ENCODE peak calls at places on chromosomes 13 and 19, in four cellular contexts. J, A, Z and L are unnamed samples.

GRCh38 chr13:108915095-108915633 is 285.8 kb downstream of the MYO16 start:
- DNase-seq in J (peak; percentile 77), A (no peak), Z (no peak), L (peak; percentile 56)

GRCh38 chr13:108915634-108916497 is 286.5 kb downstream of the MYO16 start:
- DNase-seq in J (peak; percentile 97), A (peak; percentile 75), Z (peak; percentile 81), L (peak; percentile 88)

GRCh38 chr13:20901668-20902437 is 693 bp downstream of the XPO4 start:
- DNase-seq in Z (peak; percentile 57), A (peak; percentile 40), J (peak; percentile 40), L (no peak)

GRCh38 chr19:709965-710714 is 1.4 kb downstream of the PALM start:
- DNase-seq in Z (no peak), J (no peak), A (peak; percentile 58), L (no peak)

GRCh38 chr13:44221657-44222056 is 152.0 kb upstream of the SERP2 start:
- DNase-seq in J (no peak), A (no peak), Z (no peak), L (no peak)

GRCh38 chr19:49983645-49984229 is 22.8 kb upstream of the SIGLEC11 start:
- DNase-seq in Z (peak; percentile 68), A (peak; percentile 34), J (peak; percentile 38), L (peak; percentile 52)

GRCh38 chr19:55212447-55212846 is 3.1 kb upstream of the PTPRH start:
- DNase-seq in A (no peak), Z (peak; percentile 67), J (peak; percentile 26), L (no peak)

GRCh38 chr13:48976677-48977625 is 1.2 kb downstream of the FNDC3A start:
- DNase-seq in J (peak; percentile 70), Z (peak; percentile 85), A (no peak), L (peak; percentile 38)

GRCh38 chr13:43159007-43159406 is 135.6 kb downstream of the DNAJC15 start:
- DNase-seq in A (no peak), J (peak; percentile 30), Z (no peak), L (no peak)

GRCh38 chr19:8174706-8175105 is 25.3 kb upstream of the FBN3 start:
- DNase-seq in J (no peak), A (no peak), Z (no peak), L (no peak)

GRCh38 chr19:12159773-12160414 is 3.0 kb upstream of the ZNF136 start:
- DNase-seq in A (no peak), J (no peak), Z (no peak), L (no peak)

GRCh38 chr19:4987692-4988370 is 18.9 kb downstream of the KDM4B start:
- DNase-seq in A (no peak), J (no peak), Z (no peak), L (no peak)

GRCh38 chr13:89407357-89407756 is 1736.2 kb downstream of the SLITRK5 start:
- DNase-seq in J (no peak), Z (no peak), A (no peak), L (no peak)

GRCh38 chr13:36776175-36776574 is 42.8 kb upstream of the RFXAP start:
- DNase-seq in Z (no peak), J (no peak), A (no peak), L (no peak)

GRCh38 chr19:52936151-52936957 is 13.1 kb upstream of the ZNF888 start:
- DNase-seq in Z (peak; percentile 63), A (no peak), J (peak; percentile 22), L (no peak)

GRCh38 chr13:64639206-64639605 is 2590.9 kb downstream of the PCDH9 start:
- DNase-seq in J (no peak), Z (no peak), A (no peak), L (no peak)

GRCh38 chr19:48696353-48697010 is 711 bp downstream of the FUT2 start:
- DNase-seq in J (no peak), A (no peak), Z (peak; percentile 41), L (no peak)

GRCh38 chr19:40348961-40349507 is 539 bp downstream of the PLD3 start:
- DNase-seq in J (peak; percentile 55), Z (no peak), A (no peak), L (no peak)

GRCh38 chr13:50161052-50161451 is 145.8 kb downstream of the KCNRG start:
- DNase-seq in Z (no peak), J (no peak), A (no peak), L (no peak)

GRCh38 chr13:57627663-57628062 is 3.9 kb upstream of the PCDH17 start:
- DNase-seq in A (no peak), J (peak; percentile 51), Z (no peak), L (no peak)

GRCh38 chr13:26420282-26420960 is 137.1 kb upstream of the WASF3 start:
- DNase-seq in J (no peak), Z (no peak), A (no peak), L (no peak)

DNA sequence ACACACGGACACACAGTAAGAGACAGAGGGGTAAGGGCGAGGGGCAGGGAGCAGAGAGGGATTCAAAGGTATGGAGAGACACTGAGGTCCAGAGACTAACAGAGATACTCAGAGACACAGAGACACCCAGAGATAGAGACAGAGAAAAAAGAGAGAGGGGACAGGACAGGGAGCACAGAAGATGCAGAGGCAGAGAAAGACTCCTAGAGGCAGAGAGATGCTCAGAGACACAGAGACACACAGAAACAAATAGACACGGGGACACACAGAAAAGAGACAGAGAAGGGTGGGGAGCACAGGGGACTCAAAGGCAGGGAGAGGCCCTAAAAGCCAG is 39.8 kb downstream of the DEDD2 start:
- DNase-seq in A (no peak), J (no peak), Z (no peak), L (no peak)
- H3K4me3 ChIP-seq in A (no peak overlapping the region), J (no peak overlapping the region), Z (no peak overlapping the region), L (no peak overlapping the region)

GRCh38 chr19:29841209-29841558 is 29.4 kb downstream of the CCNE1 start:
- DNase-seq in J (no peak), Z (no peak), A (no peak), L (no peak)

GRCh38 chr19:29842471-29843179 is 30.8 kb downstream of the CCNE1 start:
- DNase-seq in A (no peak), Z (no peak), J (no peak), L (no peak)

GRCh38 chr19:29841559-29842367 is 30.0 kb downstream of the CCNE1 start:
- DNase-seq in Z (no peak), J (peak; percentile 19), A (no peak), L (no peak)

GRCh38 chr19:29844891-29845575 is 33.2 kb downstream of the CCNE1 start:
- DNase-seq in A (peak; percentile 92), J (peak; percentile 88), Z (peak; percentile 97), L (peak; percentile 85)

DNA sequence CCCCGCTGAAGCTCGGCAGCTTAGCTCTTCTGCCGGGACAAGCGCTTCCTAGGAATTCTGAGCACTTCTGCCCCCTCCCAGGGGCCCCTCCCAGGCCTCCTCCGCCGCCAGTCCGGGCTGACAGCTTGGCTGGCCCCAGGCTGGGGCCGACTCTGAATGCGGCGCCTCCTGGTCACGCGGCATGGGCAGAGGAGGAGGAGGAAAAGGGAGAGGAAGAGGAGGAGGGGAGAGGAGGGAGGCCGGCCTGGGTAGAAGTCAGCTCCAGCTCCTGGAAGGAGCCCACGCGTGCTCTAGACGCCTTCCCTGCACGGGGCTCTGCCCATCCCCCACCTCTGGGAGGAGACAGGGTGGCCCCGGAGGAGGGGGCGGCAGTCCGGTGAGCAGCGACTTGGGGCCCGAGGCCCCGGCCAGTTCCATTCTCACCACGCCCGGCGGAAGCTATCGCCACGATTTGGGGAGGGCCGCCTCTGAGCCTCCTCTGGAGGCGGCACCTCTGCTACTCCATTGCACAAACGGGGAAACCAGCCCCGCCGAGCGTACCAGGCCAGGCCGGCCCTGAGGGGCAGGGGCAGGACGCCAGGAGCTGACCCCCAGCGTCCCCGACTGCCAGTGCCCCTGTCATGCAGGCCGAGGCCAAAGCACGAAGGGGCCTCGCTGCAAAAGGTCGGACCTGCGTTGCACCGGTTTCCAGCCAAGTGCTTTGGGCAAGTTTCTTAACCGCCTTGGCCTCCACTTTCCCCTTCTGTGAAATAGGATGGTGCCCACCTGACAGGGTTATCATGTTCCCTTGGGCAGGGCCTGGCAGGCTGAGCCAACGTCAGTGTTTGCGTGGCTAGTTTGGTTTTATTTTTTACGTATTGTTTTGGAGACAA is 31.6 kb downstream of the CCNE1 start:
- DNase-seq in J (no peak), Z (peak; percentile 25), A (peak; percentile 27), L (peak; percentile 6)
- H3K4me3 ChIP-seq in J (no peak overlapping the region), Z (peak overlapping the region; percentile 60), A (peak overlapping the region; percentile 84), L (peak overlapping the region; percentile 74)

DNA sequence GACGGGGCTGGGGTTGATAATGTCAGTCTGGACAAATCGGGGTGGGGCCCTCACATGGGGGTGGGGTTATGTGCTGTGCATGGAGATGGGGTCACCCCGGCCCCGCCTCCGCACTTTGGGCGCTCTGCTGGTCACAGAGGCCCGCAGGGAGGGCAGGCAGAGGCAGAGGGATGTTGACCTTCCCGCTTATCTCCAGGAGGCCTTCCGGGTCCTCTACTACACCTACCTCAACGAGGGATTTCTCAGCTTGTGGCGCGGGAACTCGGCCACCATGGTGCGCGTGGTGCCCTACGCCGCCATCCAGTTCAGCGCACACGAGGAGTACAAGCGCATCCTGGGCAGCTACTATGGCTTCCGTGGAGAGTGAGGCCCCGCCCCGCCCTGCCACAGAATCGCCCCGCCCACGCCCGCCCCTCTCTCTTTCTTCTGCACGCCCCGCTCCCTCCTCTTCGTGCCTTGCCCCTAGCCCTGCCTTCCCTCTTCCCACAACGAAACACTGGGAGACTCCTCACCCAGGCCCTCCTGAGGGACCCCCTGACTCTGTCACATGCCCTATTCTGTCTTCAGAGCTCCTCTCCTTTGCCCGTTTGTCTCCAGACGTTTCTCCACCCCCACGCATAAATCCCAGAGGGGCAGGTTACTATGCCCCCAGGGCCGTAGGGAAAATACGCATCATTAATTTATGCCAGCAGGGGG is 32.8 kb downstream of the TMEM161A start:
- DNase-seq in Z (peak; percentile 69), A (peak; percentile 65), J (peak; percentile 49), L (no peak)
- H3K4me3 ChIP-seq in Z (peak overlapping the region; percentile 39), A (peak overlapping the region; percentile 36), J (peak overlapping the region; percentile 34), L (no peak overlapping the region)

GRCh38 chr13:41460930-41461329 is 3.6 kb downstream of the RGCC start:
- DNase-seq in J (no peak), A (no peak), Z (no peak), L (no peak)

GRCh38 chr13:41463823-41464602 is 6.7 kb downstream of the RGCC start:
- DNase-seq in Z (peak; percentile 20), J (no peak), A (no peak), L (no peak)

GRCh38 chr13:41459754-41460111 is 2.4 kb downstream of the RGCC start:
- DNase-seq in Z (no peak), J (no peak), A (no peak), L (no peak)

GRCh38 chr13:41462427-41462826 is 5.1 kb downstream of the RGCC start:
- DNase-seq in A (no peak), J (no peak), Z (no peak), L (no peak)

DNA sequence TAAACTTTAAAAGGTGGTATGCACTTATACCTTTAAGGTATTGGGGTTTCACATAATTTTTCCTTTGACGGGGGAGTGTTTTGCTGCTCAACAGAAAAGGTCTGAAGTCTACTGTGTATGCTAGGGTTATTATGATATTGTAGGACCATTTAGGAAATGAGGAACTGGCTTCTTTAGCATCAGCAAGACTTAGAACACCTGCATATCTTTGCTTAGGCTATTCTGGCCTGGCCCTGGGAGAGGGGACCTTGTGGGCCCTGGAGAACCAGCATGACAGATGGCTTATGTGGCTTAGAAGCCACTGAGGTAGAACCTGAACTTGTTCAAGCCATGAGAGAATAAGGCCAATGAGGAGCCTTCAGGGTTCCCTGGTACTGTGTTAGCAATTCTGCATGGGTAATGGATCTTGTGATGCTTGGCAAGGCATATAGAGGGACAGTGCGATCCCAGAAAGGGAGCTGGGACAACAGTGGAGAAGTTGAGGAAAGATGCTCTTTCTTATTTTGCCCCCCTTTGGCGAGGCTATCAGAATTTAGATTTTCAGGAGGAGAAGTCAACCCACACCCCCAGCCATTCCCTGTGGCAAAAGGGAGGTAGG is 4.3 kb downstream of the RGCC start:
- DNase-seq in J (no peak), Z (no peak), A (no peak), L (no peak)
- H3K4me3 ChIP-seq in J (no peak overlapping the region), Z (no peak overlapping the region), A (peak overlapping the region; percentile 31), L (peak overlapping the region; percentile 70)